ENCODE peak calls at places on chromosomes 5 and 9, in nine cellular contexts. H is left lung; B is astrocyte; P is ovary; V is suprapubic skin; Y is neuronal stem cell; R is esophagus squamous epithelium; G is CD8-positive, alpha-beta memory T cell; X is A549. W is an unnamed sample.

GRCh38 chr5:122263352-122264030 is 48.5 kb upstream of the SNCAIP start:
- DNase-seq in H (no peak), B (peak; percentile 64), P (no peak), V (no peak), Y (no peak), R (no peak), G (no peak), X (no peak), W (no peak)

GRCh38 chr5:91206103-91206502 is 177.0 kb downstream of the ARRDC3 start:
- DNase-seq in H (no peak), B (no peak), P (no peak), V (no peak), Y (no peak), R (no peak), G (no peak), X (no peak), W (no peak)

GRCh38 chr9:110738982-110739381 is 70.4 kb downstream of the MUSK start:
- DNase-seq in H (no peak), B (peak; percentile 39), P (no peak), V (no peak), Y (no peak), R (no peak), G (no peak), X (no peak), W (no peak)

GRCh38 chr5:59529286-59529685 is 364.2 kb downstream of the PDE4D start:
- DNase-seq in H (no peak), B (no peak), P (no peak), V (no peak), Y (no peak), R (no peak), G (no peak), X (no peak), W (no peak)

GRCh38 chr9:115367780-115368179 is 249.8 kb upstream of the TNC start:
- DNase-seq in H (no peak), B (peak; percentile 43), P (no peak), V (no peak), Y (no peak), R (no peak), G (no peak), X (no peak), W (no peak)

GRCh38 chr5:129541648-129542251 is 81.7 kb downstream of the ADAMTS19 start:
- DNase-seq in H (no peak), B (peak; percentile 10), P (no peak), V (no peak), Y (no peak), R (no peak), G (no peak), X (peak; percentile 34), W (no peak)

GRCh38 chr5:152688561-152689274 is 283.6 kb upstream of the NMUR2 start:
- DNase-seq in H (no peak), B (peak; percentile 99), P (no peak), V (no peak), Y (no peak), R (no peak), G (no peak), X (peak; percentile 54), W (no peak)

GRCh38 chr9:82939451-82939850 is 123.5 kb downstream of the RASEF start:
- DNase-seq in H (no peak), B (no peak), P (no peak), V (no peak), Y (no peak), R (no peak), G (no peak), X (peak; percentile 59), W (no peak)

GRCh38 chr5:95673076-95673475 is 9.7 kb downstream of the SPATA9 start:
- DNase-seq in H (no peak), B (peak; percentile 9), P (no peak), V (no peak), Y (no peak), R (no peak), G (no peak), X (no peak), W (peak; percentile 7)

GRCh38 chr5:82901281-82901888 is 175.8 kb downstream of the TMEM167A start:
- DNase-seq in H (no peak), B (no peak), P (no peak), V (no peak), Y (no peak), R (no peak), G (no peak), X (peak; percentile 6), W (no peak)

GRCh38 chr5:1834022-1834551 is 32.9 kb downstream of the NDUFS6 start:
- DNase-seq in H (peak; percentile 66), B (no peak), P (no peak), V (peak; percentile 38), Y (no peak), R (no peak), G (no peak), X (no peak), W (no peak)

GRCh38 chr9:107734231-107735014 is 244.9 kb upstream of the KLF4 start:
- DNase-seq in H (no peak), B (peak; percentile 89), P (peak; percentile 77), V (no peak), Y (no peak), R (no peak), G (no peak), X (no peak), W (no peak)

GRCh38 chr9:125883548-125883947 is 136.4 kb downstream of the PBX3 start:
- DNase-seq in H (no peak), B (no peak), P (no peak), V (no peak), Y (no peak), R (no peak), G (no peak), X (no peak), W (no peak)

GRCh38 chr5:165134146-165134545 is 1628.7 kb downstream of the MAT2B start:
- DNase-seq in H (no peak), B (peak; percentile 81), P (no peak), V (no peak), Y (no peak), R (no peak), G (no peak), X (no peak), W (no peak)

GRCh38 chr5:14210729-14211128 is 67.6 kb downstream of the TRIO start:
- DNase-seq in H (no peak), B (no peak), P (no peak), V (no peak), Y (no peak), R (no peak), G (no peak), X (no peak), W (no peak)

GRCh38 chr5:14211818-14212799 is 69.0 kb downstream of the TRIO start:
- DNase-seq in H (no peak), B (no peak), P (no peak), V (no peak), Y (no peak), R (no peak), G (no peak), X (no peak), W (no peak)

GRCh38 chr5:14213813-14214585 is 70.9 kb downstream of the TRIO start:
- DNase-seq in H (no peak), B (no peak), P (no peak), V (no peak), Y (no peak), R (no peak), G (no peak), X (no peak), W (no peak)

GRCh38 chr5:14213253-14213652 is 70.1 kb downstream of the TRIO start:
- DNase-seq in H (no peak), B (no peak), P (no peak), V (no peak), Y (no peak), R (no peak), G (no peak), X (no peak), W (no peak)

GRCh38 chr5:14212838-14213237 is 69.7 kb downstream of the TRIO start:
- DNase-seq in H (no peak), B (no peak), P (no peak), V (no peak), Y (no peak), R (no peak), G (no peak), X (peak; percentile 43), W (no peak)
- H3K4me1 ChIP-seq in H (peaks cover 74% of the 10 kb centered on the region), B (peaks cover 66% of the 10 kb centered on the region), P (peaks cover 19% of the 10 kb centered on the region), V (peaks cover 36% of the 10 kb centered on the region), Y (peaks cover 15% of the 10 kb centered on the region), R (no peaks in the 10 kb centered on the region), G (no peaks in the 10 kb centered on the region), X (peaks cover 89% of the 10 kb centered on the region), W (peaks cover 70% of the 10 kb centered on the region)

GRCh38 chr9:109449036-109449798 is 48.9 kb downstream of the PTPN3 start:
- DNase-seq in H (no peak), B (no peak), P (no peak), V (no peak), Y (no peak), R (no peak), G (no peak), X (no peak), W (no peak)
- H3K4me1 ChIP-seq in H (no peaks in the 10 kb centered on the region), B (peaks cover 12% of the 10 kb centered on the region), P (no peaks in the 10 kb centered on the region), V (peaks cover 20% of the 10 kb centered on the region), Y (peaks cover 6% of the 10 kb centered on the region), R (no peaks in the 10 kb centered on the region), G (no peaks in the 10 kb centered on the region), X (peaks cover 51% of the 10 kb centered on the region), W (no peaks in the 10 kb centered on the region)

GRCh38 chr9:4892501-4893194 is 92.4 kb upstream of the JAK2 start:
- DNase-seq in H (no peak), B (no peak), P (no peak), V (no peak), Y (no peak), R (no peak), G (no peak), X (no peak), W (no peak)
- H3K4me1 ChIP-seq in H (no peaks in the 10 kb centered on the region), B (no peaks in the 10 kb centered on the region), P (no peaks in the 10 kb centered on the region), V (peaks cover 4% of the 10 kb centered on the region), Y (peaks cover under 1% of the 10 kb centered on the region), R (no peaks in the 10 kb centered on the region), G (no peaks in the 10 kb centered on the region), X (peaks cover 9% of the 10 kb centered on the region), W (no peaks in the 10 kb centered on the region)

GRCh38 chr5:127013407-127013806 is 17.0 kb downstream of the MARCHF3 start:
- DNase-seq in H (no peak), B (no peak), P (no peak), V (no peak), Y (no peak), R (no peak), G (no peak), X (no peak), W (no peak)

GRCh38 chr5:127011961-127012644 is 18.3 kb downstream of the MARCHF3 start:
- DNase-seq in H (no peak), B (peak; percentile 27), P (no peak), V (no peak), Y (no peak), R (no peak), G (no peak), X (no peak), W (no peak)

GRCh38 chr5:127014573-127014972 is 15.8 kb downstream of the MARCHF3 start:
- DNase-seq in H (no peak), B (no peak), P (no peak), V (no peak), Y (no peak), R (no peak), G (no peak), X (no peak), W (no peak)

GRCh38 chr5:127012933-127013332 is 17.4 kb downstream of the MARCHF3 start:
- DNase-seq in H (no peak), B (peak; percentile 74), P (no peak), V (no peak), Y (no peak), R (no peak), G (no peak), X (no peak), W (no peak)

DNA sequence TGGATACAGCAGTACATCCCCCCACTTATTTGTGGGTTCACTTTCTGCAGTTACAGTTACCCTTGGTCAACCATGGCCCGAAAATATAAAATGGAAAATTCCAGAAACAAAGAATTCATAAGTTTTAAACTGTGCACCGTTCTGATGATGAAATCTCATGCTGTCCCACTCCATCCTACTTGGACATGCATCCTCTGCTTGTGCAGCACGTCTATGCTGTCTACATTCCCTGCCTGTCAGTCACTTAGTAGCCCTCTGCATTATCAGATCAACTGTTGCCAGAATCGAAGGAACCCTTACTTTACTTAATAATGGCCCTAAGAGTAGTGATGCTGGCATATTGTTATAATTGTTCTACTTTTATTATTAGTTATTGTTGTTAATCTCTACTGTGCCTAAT is 14.6 kb downstream of the MARCHF3 start:
- DNase-seq in H (no peak), B (no peak), P (no peak), V (no peak), Y (no peak), R (no peak), G (no peak), X (no peak), W (no peak)
- H3K4me1 ChIP-seq in H (peaks cover 11% of the 10 kb centered on the region), B (peaks cover 19% of the 10 kb centered on the region), P (no peaks in the 10 kb centered on the region), V (peaks cover 4% of the 10 kb centered on the region), Y (no peaks in the 10 kb centered on the region), R (no peaks in the 10 kb centered on the region), G (peaks cover 12% of the 10 kb centered on the region), X (no peaks in the 10 kb centered on the region), W (peaks cover 29% of the 10 kb centered on the region)

W was measured in heart right ventricle.